ENCODE peak calls at places on chromosomes 5 and 9, in five cellular contexts. One of them, this sample, is unnamed.

GRCh38 chr5:17127743-17128231 is 89.6 kb upstream of the BASP1 start:
- DNase-seq in neuronal stem cell: no peak
- DNase-seq in H1: no peak
- DNase-seq in H9: no peak
- DNase-seq in trophoblast cell: peak; percentile 43
- DNase-seq in this sample: peak; percentile 87

GRCh38 chr9:97514531-97514930 is 13.1 kb downstream of the TMOD1 start:
- DNase-seq in neuronal stem cell: no peak
- DNase-seq in H1: no peak
- DNase-seq in H9: no peak
- DNase-seq in trophoblast cell: no peak
- DNase-seq in this sample: no peak

GRCh38 chr9:123637940-123638634 is 282.1 kb downstream of the CRB2 start:
- DNase-seq in neuronal stem cell: no peak
- DNase-seq in H1: no peak
- DNase-seq in H9: no peak
- DNase-seq in trophoblast cell: no peak
- DNase-seq in this sample: peak; percentile 30

GRCh38 chr9:70013598-70014196 is 30.0 kb upstream of the MAMDC2 start:
- DNase-seq in neuronal stem cell: no peak
- DNase-seq in H1: no peak
- DNase-seq in H9: no peak
- DNase-seq in trophoblast cell: no peak
- DNase-seq in this sample: peak; percentile 22

GRCh38 chr9:120708526-120709224 is 5.6 kb downstream of the MEGF9 start:
- DNase-seq in neuronal stem cell: no peak
- DNase-seq in H1: no peak
- DNase-seq in H9: no peak
- DNase-seq in trophoblast cell: no peak
- DNase-seq in this sample: no peak

GRCh38 chr5:72646467-72646866 is 139.3 kb upstream of the ZNF366 start:
- DNase-seq in neuronal stem cell: no peak
- DNase-seq in H1: no peak
- DNase-seq in H9: no peak
- DNase-seq in trophoblast cell: no peak
- DNase-seq in this sample: no peak

GRCh38 chr5:133446440-133446839 is 165.9 kb downstream of the FSTL4 start:
- DNase-seq in neuronal stem cell: no peak
- DNase-seq in H1: no peak
- DNase-seq in H9: no peak
- DNase-seq in trophoblast cell: no peak
- DNase-seq in this sample: no peak

GRCh38 chr5:34564706-34565235 is 91.4 kb upstream of the RAI14 start:
- DNase-seq in neuronal stem cell: no peak
- DNase-seq in H1: no peak
- DNase-seq in H9: no peak
- DNase-seq in trophoblast cell: no peak
- DNase-seq in this sample: no peak

GRCh38 chr9:76475691-76476090 is 16.7 kb downstream of the GCNT1 start:
- DNase-seq in neuronal stem cell: no peak
- DNase-seq in H1: no peak
- DNase-seq in H9: no peak
- DNase-seq in trophoblast cell: no peak
- DNase-seq in this sample: no peak

GRCh38 chr5:84162695-84163094 is 222.0 kb downstream of the EDIL3 start:
- DNase-seq in neuronal stem cell: no peak
- DNase-seq in H1: no peak
- DNase-seq in H9: no peak
- DNase-seq in trophoblast cell: no peak
- DNase-seq in this sample: no peak

GRCh38 chr5:139474815-139475791 is 4.3 kb downstream of the SMIM33 start:
- DNase-seq in neuronal stem cell: no peak
- DNase-seq in H1: no peak
- DNase-seq in H9: no peak
- DNase-seq in trophoblast cell: no peak
- DNase-seq in this sample: peak; percentile 68

GRCh38 chr5:126360467-126360866 is 62.7 kb upstream of the GRAMD2B start:
- DNase-seq in neuronal stem cell: no peak
- DNase-seq in H1: no peak
- DNase-seq in H9: no peak
- DNase-seq in trophoblast cell: peak; percentile 68
- DNase-seq in this sample: peak; percentile 80

GRCh38 chr5:5767286-5767928 is 344.9 kb downstream of the ICE1 start:
- DNase-seq in neuronal stem cell: no peak
- DNase-seq in H1: no peak
- DNase-seq in H9: no peak
- DNase-seq in trophoblast cell: no peak
- DNase-seq in this sample: no peak

GRCh38 chr9:37295796-37296195 is 126.7 kb upstream of the GRHPR start:
- DNase-seq in neuronal stem cell: no peak
- DNase-seq in H1: no peak
- DNase-seq in H9: no peak
- DNase-seq in trophoblast cell: no peak
- DNase-seq in this sample: no peak

GRCh38 chr9:87324613-87325194 is 173.0 kb upstream of the DAPK1 start:
- DNase-seq in neuronal stem cell: peak; percentile 61
- DNase-seq in H1: no peak
- DNase-seq in H9: no peak
- DNase-seq in trophoblast cell: peak; percentile 77
- DNase-seq in this sample: peak; percentile 68

GRCh38 chr5:89262030-89262429 is 379.0 kb upstream of the MEF2C start:
- DNase-seq in neuronal stem cell: no peak
- DNase-seq in H1: no peak
- DNase-seq in H9: no peak
- DNase-seq in trophoblast cell: no peak
- DNase-seq in this sample: no peak

GRCh38 chr9:136363606-136364368 is at the start of gene DNLZ:
- DNase-seq in neuronal stem cell: peak; percentile 89
- DNase-seq in H1: no peak
- DNase-seq in H9: peak; percentile 81
- DNase-seq in trophoblast cell: peak; percentile 93
- DNase-seq in this sample: peak; percentile 80

GRCh38 chr5:77873239-77873638 is 97.1 kb upstream of the TBCA start:
- DNase-seq in neuronal stem cell: no peak
- DNase-seq in H1: no peak
- DNase-seq in H9: no peak
- DNase-seq in trophoblast cell: no peak
- DNase-seq in this sample: no peak

GRCh38 chr9:129160712-129161533 is 17.1 kb downstream of the IER5L start:
- DNase-seq in neuronal stem cell: no peak
- DNase-seq in H1: no peak
- DNase-seq in H9: no peak
- DNase-seq in trophoblast cell: peak; percentile 59
- DNase-seq in this sample: peak; percentile 85

GRCh38 chr5:38540348-38540747 is 16.1 kb downstream of the LIFR start:
- DNase-seq in neuronal stem cell: no peak
- DNase-seq in H1: no peak
- DNase-seq in H9: no peak
- DNase-seq in trophoblast cell: no peak
- DNase-seq in this sample: no peak

GRCh38 chr5:6495433-6496206 is 47.0 kb downstream of the UBE2QL1 start:
- DNase-seq in neuronal stem cell: no peak
- DNase-seq in H1: no peak
- DNase-seq in H9: no peak
- DNase-seq in trophoblast cell: no peak
- DNase-seq in this sample: no peak

GRCh38 chr5:150582281-150582791 is 58.1 kb upstream of the SYNPO start:
- DNase-seq in neuronal stem cell: no peak
- DNase-seq in H1: no peak
- DNase-seq in H9: no peak
- DNase-seq in trophoblast cell: no peak
- DNase-seq in this sample: peak; percentile 79

GRCh38 chr9:33620738-33621439 is 96.8 kb downstream of the ANKRD18B start:
- DNase-seq in neuronal stem cell: no peak
- DNase-seq in H1: no peak
- DNase-seq in H9: no peak
- DNase-seq in trophoblast cell: peak; percentile 24
- DNase-seq in this sample: peak; percentile 81
- H2AK5ac ChIP-seq in neuronal stem cell: no peak overlapping the region
- H2AK5ac ChIP-seq in H1: no peak overlapping the region
- H2AK5ac ChIP-seq in H9: no peak overlapping the region
- H2AK5ac ChIP-seq in trophoblast cell: no peak overlapping the region
- H2AK5ac ChIP-seq in this sample: peak overlapping the region; percentile 97

DNA sequence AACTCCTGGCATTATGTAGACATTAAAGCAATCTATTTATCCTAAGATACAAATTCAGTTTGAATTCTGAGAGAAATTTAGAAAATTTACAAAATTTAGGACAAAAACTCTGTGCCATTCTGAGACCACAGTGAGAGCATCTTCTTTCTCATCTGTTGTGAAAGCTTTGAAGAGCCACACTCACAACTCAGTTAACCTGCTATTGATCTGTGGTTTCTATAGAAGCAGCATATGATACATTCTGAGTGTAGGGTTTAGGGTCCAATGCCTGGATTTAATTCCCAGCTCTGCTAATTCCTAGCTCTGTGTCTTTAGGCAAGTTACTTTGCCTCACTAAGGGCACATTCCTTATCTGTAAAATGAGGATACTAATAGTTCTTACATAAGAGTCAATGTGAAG is 21.6 kb downstream of the CAST start:
- DNase-seq in neuronal stem cell: no peak
- DNase-seq in H1: no peak
- DNase-seq in H9: no peak
- DNase-seq in trophoblast cell: no peak
- DNase-seq in this sample: no peak
- H2BK12ac ChIP-seq in neuronal stem cell: no peak overlapping the region
- H2BK12ac ChIP-seq in H1: no peak overlapping the region
- H2BK12ac ChIP-seq in H9: no peak overlapping the region
- H2BK12ac ChIP-seq in trophoblast cell: no peak overlapping the region
- H2BK12ac ChIP-seq in this sample: no peak overlapping the region

GRCh38 chr5:180802325-180803180 is at the start of gene MGAT1:
- DNase-seq in neuronal stem cell: peak; percentile 79
- DNase-seq in H1: no peak
- DNase-seq in H9: peak; percentile 80
- DNase-seq in trophoblast cell: peak; percentile 85
- DNase-seq in this sample: peak; percentile 91
- H2AK5ac ChIP-seq in neuronal stem cell: peak within 1 kb of the TSS; percentile 92
- H2AK5ac ChIP-seq in H1: peak within 1 kb of the TSS; percentile 33
- H2AK5ac ChIP-seq in H9: no peak within 1 kb of the TSS
- H2AK5ac ChIP-seq in trophoblast cell: peak within 1 kb of the TSS; percentile 100
- H2AK5ac ChIP-seq in this sample: peak within 1 kb of the TSS; percentile 74

GRCh38 chr5:180831139-180832080 is 28.8 kb upstream of the MGAT1 start:
- DNase-seq in neuronal stem cell: peak; percentile 40
- DNase-seq in H1: no peak
- DNase-seq in H9: peak; percentile 76
- DNase-seq in trophoblast cell: peak; percentile 90
- DNase-seq in this sample: peak; percentile 67

GRCh38 chr5:180829711-180830110 is 27.1 kb upstream of the MGAT1 start:
- DNase-seq in neuronal stem cell: no peak
- DNase-seq in H1: no peak
- DNase-seq in H9: no peak
- DNase-seq in trophoblast cell: peak; percentile 61
- DNase-seq in this sample: no peak

GRCh38 chr5:180830253-180831138 is 27.9 kb upstream of the MGAT1 start:
- DNase-seq in neuronal stem cell: no peak
- DNase-seq in H1: no peak
- DNase-seq in H9: peak; percentile 67
- DNase-seq in trophoblast cell: peak; percentile 57
- DNase-seq in this sample: no peak

GRCh38 chr5:180832638-180833068 is 28.4 kb downstream of the ZFP62 start:
- DNase-seq in neuronal stem cell: no peak
- DNase-seq in H1: no peak
- DNase-seq in H9: no peak
- DNase-seq in trophoblast cell: no peak
- DNase-seq in this sample: no peak
- H2BK12ac ChIP-seq in neuronal stem cell: no peak overlapping the region
- H2BK12ac ChIP-seq in H1: no peak overlapping the region
- H2BK12ac ChIP-seq in H9: no peak overlapping the region
- H2BK12ac ChIP-seq in trophoblast cell: peak overlapping the region; percentile 20
- H2BK12ac ChIP-seq in this sample: no peak overlapping the region

DNA sequence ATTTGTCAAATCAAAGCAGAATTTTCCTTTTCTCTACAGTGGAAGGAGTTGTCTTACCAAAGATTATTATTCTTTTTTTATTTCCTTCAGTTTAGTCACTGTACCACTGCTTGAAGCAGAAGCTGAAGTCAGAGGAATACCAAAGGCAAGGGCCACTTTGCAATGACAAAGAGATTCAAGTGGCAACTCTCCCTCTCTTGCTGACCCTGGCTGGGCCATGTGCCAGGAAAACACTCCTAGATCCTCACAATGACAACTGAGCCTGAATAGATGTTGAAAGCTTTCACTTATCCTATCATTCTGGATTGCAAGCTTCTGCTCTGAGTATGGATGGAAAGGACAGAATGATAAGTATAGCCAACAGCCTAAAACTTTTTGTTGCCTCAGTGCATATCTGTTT is 618.3 kb downstream of the NR2F1-AS1 start:
- DNase-seq in neuronal stem cell: no peak
- DNase-seq in H1: no peak
- DNase-seq in H9: no peak
- DNase-seq in trophoblast cell: no peak
- DNase-seq in this sample: peak; percentile 33
- H2AK5ac ChIP-seq in neuronal stem cell: no peak overlapping the region
- H2AK5ac ChIP-seq in H1: no peak overlapping the region
- H2AK5ac ChIP-seq in H9: no peak overlapping the region
- H2AK5ac ChIP-seq in trophoblast cell: no peak overlapping the region
- H2AK5ac ChIP-seq in this sample: no peak overlapping the region

GRCh38 chr9:134215709-134216448 is 51.5 kb upstream of the RNU6ATAC start:
- DNase-seq in neuronal stem cell: no peak
- DNase-seq in H1: no peak
- DNase-seq in H9: no peak
- DNase-seq in trophoblast cell: peak; percentile 11
- DNase-seq in this sample: peak; percentile 99
- H2BK12ac ChIP-seq in neuronal stem cell: no peak overlapping the region
- H2BK12ac ChIP-seq in H1: no peak overlapping the region
- H2BK12ac ChIP-seq in H9: no peak overlapping the region
- H2BK12ac ChIP-seq in trophoblast cell: no peak overlapping the region
- H2BK12ac ChIP-seq in this sample: peak overlapping the region; percentile 87